ENCODE peak calls at places on chromosomes 13 and 19, in eight cellular contexts. One of them, this sample, is unnamed.

GRCh38 chr13:33349996-33350826 is 64.7 kb upstream of the STARD13 start:
- DNase-seq in small intestine: peak
- DNase-seq in DMS53: peak
- DNase-seq in CD4-positive, alpha-beta memory T cell: no peak
- DNase-seq in ascending aorta: peak
- DNase-seq in activated T-helper 1 cell treated with anti-CD3 and anti-CD28 coated beads, Interleukin-12 subunit alpha, Interleukin-12 subunit beta, Interleukin-2, Interleukin-4 antibody, amounts not matched to agents 30 ng/mL and 10 ng/mL and 1 ng/mL, durations not matched to agents 14 hours and 24 hours and 36 hours: no peak
- DNase-seq in caudate nucleus: peak
- DNase-seq in neural crest cell: peak
- DNase-seq in this sample: peak

GRCh38 chr19:50358483-50359431 is 6.7 kb downstream of the NAPSA start:
- DNase-seq in small intestine: peak
- DNase-seq in DMS53: no peak
- DNase-seq in CD4-positive, alpha-beta memory T cell: peak
- DNase-seq in ascending aorta: peak
- DNase-seq in activated T-helper 1 cell treated with anti-CD3 and anti-CD28 coated beads, Interleukin-12 subunit alpha, Interleukin-12 subunit beta, Interleukin-2, Interleukin-4 antibody, amounts not matched to agents 30 ng/mL and 10 ng/mL and 1 ng/mL, durations not matched to agents 14 hours and 24 hours and 36 hours: peak
- DNase-seq in caudate nucleus: peak
- DNase-seq in neural crest cell: no peak
- DNase-seq in this sample: peak

GRCh38 chr19:5605362-5605761 is 17.2 kb downstream of the SAFB2 start:
- DNase-seq in small intestine: peak
- DNase-seq in DMS53: no peak
- DNase-seq in CD4-positive, alpha-beta memory T cell: no peak
- DNase-seq in ascending aorta: no peak
- DNase-seq in activated T-helper 1 cell treated with anti-CD3 and anti-CD28 coated beads, Interleukin-12 subunit alpha, Interleukin-12 subunit beta, Interleukin-2, Interleukin-4 antibody, amounts not matched to agents 30 ng/mL and 10 ng/mL and 1 ng/mL, durations not matched to agents 14 hours and 24 hours and 36 hours: no peak
- DNase-seq in caudate nucleus: no peak
- DNase-seq in neural crest cell: no peak
- DNase-seq in this sample: no peak

GRCh38 chr19:47110521-47111080 is 3.0 kb downstream of the ZC3H4 start:
- DNase-seq in small intestine: peak
- DNase-seq in DMS53: peak
- DNase-seq in CD4-positive, alpha-beta memory T cell: peak
- DNase-seq in ascending aorta: no peak
- DNase-seq in activated T-helper 1 cell treated with anti-CD3 and anti-CD28 coated beads, Interleukin-12 subunit alpha, Interleukin-12 subunit beta, Interleukin-2, Interleukin-4 antibody, amounts not matched to agents 30 ng/mL and 10 ng/mL and 1 ng/mL, durations not matched to agents 14 hours and 24 hours and 36 hours: no peak
- DNase-seq in caudate nucleus: no peak
- DNase-seq in neural crest cell: no peak
- DNase-seq in this sample: no peak

GRCh38 chr13:65378943-65379519 is 1851.1 kb downstream of the PCDH9 start:
- DNase-seq in small intestine: no peak
- DNase-seq in DMS53: peak
- DNase-seq in CD4-positive, alpha-beta memory T cell: no peak
- DNase-seq in ascending aorta: no peak
- DNase-seq in activated T-helper 1 cell treated with anti-CD3 and anti-CD28 coated beads, Interleukin-12 subunit alpha, Interleukin-12 subunit beta, Interleukin-2, Interleukin-4 antibody, amounts not matched to agents 30 ng/mL and 10 ng/mL and 1 ng/mL, durations not matched to agents 14 hours and 24 hours and 36 hours: no peak
- DNase-seq in caudate nucleus: no peak
- DNase-seq in neural crest cell: no peak
- DNase-seq in this sample: no peak

GRCh38 chr13:44197791-44198770 is 175.5 kb upstream of the SERP2 start:
- DNase-seq in small intestine: no peak
- DNase-seq in DMS53: peak
- DNase-seq in CD4-positive, alpha-beta memory T cell: no peak
- DNase-seq in ascending aorta: no peak
- DNase-seq in activated T-helper 1 cell treated with anti-CD3 and anti-CD28 coated beads, Interleukin-12 subunit alpha, Interleukin-12 subunit beta, Interleukin-2, Interleukin-4 antibody, amounts not matched to agents 30 ng/mL and 10 ng/mL and 1 ng/mL, durations not matched to agents 14 hours and 24 hours and 36 hours: peak
- DNase-seq in caudate nucleus: no peak
- DNase-seq in neural crest cell: no peak
- DNase-seq in this sample: no peak

GRCh38 chr19:48418317-48419064 is 25.0 kb downstream of the GRIN2D start:
- DNase-seq in small intestine: no peak
- DNase-seq in DMS53: no peak
- DNase-seq in CD4-positive, alpha-beta memory T cell: no peak
- DNase-seq in ascending aorta: no peak
- DNase-seq in activated T-helper 1 cell treated with anti-CD3 and anti-CD28 coated beads, Interleukin-12 subunit alpha, Interleukin-12 subunit beta, Interleukin-2, Interleukin-4 antibody, amounts not matched to agents 30 ng/mL and 10 ng/mL and 1 ng/mL, durations not matched to agents 14 hours and 24 hours and 36 hours: no peak
- DNase-seq in caudate nucleus: no peak
- DNase-seq in neural crest cell: no peak
- DNase-seq in this sample: no peak

GRCh38 chr13:19836472-19836871 is 27.0 kb downstream of the ZMYM5 start:
- DNase-seq in small intestine: no peak
- DNase-seq in DMS53: no peak
- DNase-seq in CD4-positive, alpha-beta memory T cell: no peak
- DNase-seq in ascending aorta: no peak
- DNase-seq in activated T-helper 1 cell treated with anti-CD3 and anti-CD28 coated beads, Interleukin-12 subunit alpha, Interleukin-12 subunit beta, Interleukin-2, Interleukin-4 antibody, amounts not matched to agents 30 ng/mL and 10 ng/mL and 1 ng/mL, durations not matched to agents 14 hours and 24 hours and 36 hours: no peak
- DNase-seq in caudate nucleus: no peak
- DNase-seq in neural crest cell: no peak
- DNase-seq in this sample: no peak

This sample was measured in dermis microvascular lymphatic vessel endothelial cell.